ENCODE peak calls at places on chromosomes 11 and 22, in four cellular contexts. S, J, L and C are unnamed samples.

GRCh38 chr11:80144932-80145612 is 704.2 kb upstream of the TENM4 start:
- DNase-seq in S (no peak), J (no peak), L (no peak), C (no peak)

GRCh38 chr11:96263361-96263763 is 79.6 kb downstream of the MAML2 start:
- DNase-seq in S (no peak), J (peak; percentile 89), L (peak; percentile 89), C (no peak)

GRCh38 chr11:120432056-120433018 is 79.2 kb upstream of the GRIK4 start:
- DNase-seq in S (no peak), J (peak; percentile 100), L (peak; percentile 100), C (peak; percentile 12)

GRCh38 chr11:17024924-17025323 is 10.7 kb upstream of the PLEKHA7 start:
- DNase-seq in S (no peak), J (no peak), L (no peak), C (no peak)

GRCh38 chr11:106306942-106307341 is 229.5 kb downstream of the AASDHPPT start:
- DNase-seq in S (no peak), J (no peak), L (peak; percentile 44), C (no peak)

GRCh38 chr22:33385611-33386010 is 327.4 kb upstream of the SYN3 start:
- DNase-seq in S (no peak), J (no peak), L (no peak), C (no peak)

GRCh38 chr22:37752189-37753061 is 55.3 kb upstream of the GCAT start:
- DNase-seq in S (peak; percentile 95), J (peak; percentile 85), L (peak; percentile 98), C (peak; percentile 53)

GRCh38 chr11:47387944-47388696 is 9.8 kb upstream of the SPI1 start:
- DNase-seq in S (peak; percentile 29), J (no peak), L (no peak), C (no peak)

GRCh38 chr11:119432484-119433368 is 9.8 kb upstream of the THY1 start:
- DNase-seq in S (peak; percentile 55), J (peak; percentile 77), L (peak; percentile 68), C (no peak)

GRCh38 chr11:62925745-62926668 is 4.8 kb upstream of the CHRM1 start:
- DNase-seq in S (peak; percentile 42), J (no peak), L (no peak), C (no peak)

GRCh38 chr22:41525450-41526225 is 18.6 kb downstream of the POLR3H start:
- DNase-seq in S (peak; percentile 41), J (no peak), L (no peak), C (no peak)

GRCh38 chr22:41524283-41524682 is 20.0 kb downstream of the POLR3H start:
- DNase-seq in S (peak; percentile 90), J (peak; percentile 78), L (no peak), C (peak; percentile 23)

GRCh38 chr22:41523464-41524221 is 20.6 kb downstream of the POLR3H start:
- DNase-seq in S (peak; percentile 68), J (peak; percentile 89), L (no peak), C (peak; percentile 70)

GRCh38 chr22:41526226-41526531 is 18.1 kb downstream of the POLR3H start:
- DNase-seq in S (no peak), J (no peak), L (no peak), C (no peak)

DNA sequence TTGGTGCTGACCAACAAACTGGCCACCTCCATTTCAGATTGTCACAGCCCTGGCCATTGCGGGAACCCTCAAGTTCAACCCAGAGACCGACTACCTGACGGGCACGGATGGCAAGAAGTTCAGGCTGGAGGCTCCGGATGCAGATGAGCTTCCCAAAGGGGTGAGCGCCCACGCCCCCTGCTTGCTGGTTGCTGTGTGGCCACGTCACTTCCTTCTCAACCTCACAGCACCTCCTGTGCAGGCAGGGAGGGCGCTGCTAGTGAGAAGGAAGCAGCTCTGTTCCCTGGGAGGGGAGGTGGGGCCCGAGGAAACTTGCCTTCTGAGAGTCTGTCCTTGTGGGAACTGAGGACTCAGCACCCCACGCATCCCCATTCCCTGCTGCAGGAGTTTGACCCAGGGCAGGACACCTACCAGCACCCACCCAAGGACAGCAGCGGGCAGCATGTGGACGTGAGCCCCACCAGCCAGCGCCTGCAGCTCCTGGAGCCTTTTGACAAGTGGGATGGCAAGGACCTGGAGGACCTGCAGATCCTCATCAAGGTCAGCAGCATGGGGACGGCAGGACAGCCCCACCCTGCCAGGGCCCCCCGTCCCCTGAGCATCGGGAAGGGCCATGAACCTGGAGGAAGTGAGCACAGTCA is 19.3 kb downstream of the POLR3H start:
- DNase-seq in S (peak; percentile 70), J (no peak), L (no peak), C (peak; percentile 68)
- TF ChIP-seq CTCF in S (no peak), J (no peak), L (no peak), C (no peak)

GRCh38 chr11:99019676-99020075 is 1.1 kb upstream of the CNTN5 start:
- DNase-seq in S (no peak), J (no peak), L (no peak), C (no peak)
- H3K4me3 ChIP-seq in S (no peak overlapping the region), J (no peak overlapping the region), L (peak overlapping the region; percentile 59), C (peak overlapping the region; percentile 57)

DNA sequence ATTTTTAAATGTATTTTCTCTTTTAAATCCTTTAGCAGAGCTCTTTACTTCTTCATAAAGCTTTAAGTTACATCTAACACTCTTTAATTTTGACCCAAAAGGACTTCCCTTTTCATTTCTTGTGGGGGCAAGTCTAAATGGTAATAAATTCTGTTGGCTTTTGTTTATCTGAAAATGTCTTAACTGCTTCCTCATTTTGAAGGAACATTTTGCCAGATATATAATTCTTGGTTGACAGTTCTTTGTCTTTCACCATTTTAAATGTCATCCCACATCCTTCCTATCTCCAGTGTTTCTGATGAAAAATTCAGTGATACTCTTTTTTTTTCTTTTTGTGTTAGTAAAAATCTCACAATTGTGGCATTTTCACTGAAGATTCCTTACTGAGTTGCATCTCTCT is 44.7 kb upstream of the ZBTB44 start:
- DNase-seq in S (no peak), J (no peak), L (no peak), C (no peak)
- H3K9me3 ChIP-seq in S (no peaks in the 10 kb centered on the region), J (no peaks in the 10 kb centered on the region), L (peaks cover 14% of the 10 kb centered on the region), C (no peaks in the 10 kb centered on the region)

DNA sequence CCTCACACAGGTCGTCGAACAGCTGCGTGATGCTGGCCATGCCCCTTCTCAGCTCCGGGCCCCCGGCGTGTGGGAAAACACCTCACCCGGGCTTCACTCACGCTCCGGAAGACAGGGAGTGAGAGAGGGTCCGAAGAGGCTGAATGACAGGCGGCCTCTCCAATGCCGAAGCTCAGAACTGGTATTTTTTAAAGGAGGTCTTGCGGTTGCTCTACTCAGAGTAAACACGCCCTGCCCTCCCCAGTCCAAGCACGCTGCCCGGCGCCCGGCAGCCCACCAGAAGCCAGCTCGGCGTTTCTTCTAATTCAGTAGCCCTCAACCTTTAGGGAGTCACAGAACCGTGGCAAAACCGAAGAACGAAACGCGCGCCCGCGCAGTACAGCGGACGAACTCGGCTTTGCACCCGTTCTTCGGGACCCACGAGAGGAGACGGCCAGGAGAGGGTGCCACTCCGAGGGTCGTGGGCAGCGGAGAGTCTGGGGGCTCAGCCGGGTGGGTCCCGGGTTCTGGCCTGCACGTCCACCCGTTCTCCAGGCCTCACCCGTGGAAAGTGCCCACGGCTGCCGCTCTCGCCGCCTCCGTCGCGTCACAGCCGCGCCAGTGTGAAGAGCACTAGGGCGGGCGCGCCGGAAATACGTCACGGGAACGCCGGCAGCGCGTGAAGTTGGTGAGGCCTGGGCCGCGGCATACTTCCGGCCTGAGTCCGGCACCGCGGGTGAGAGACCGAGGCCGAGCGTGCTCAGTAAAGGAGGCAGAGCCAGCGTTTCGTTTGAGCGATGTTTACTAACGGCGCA is at the start of gene TUBGCP6:
- DNase-seq in S (peak; percentile 97), J (peak; percentile 91), L (peak; percentile 87), C (peak; percentile 98)
- TF ChIP-seq CTCF in S (no peak), J (no peak), L (no peak), C (no peak)

GRCh38 chr11:103344886-103345285 is 235.7 kb downstream of the DYNC2H1 start:
- DNase-seq in S (no peak), J (no peak), L (no peak), C (no peak)
- H3K4me3 ChIP-seq in S (no peak overlapping the region), J (no peak overlapping the region), L (no peak overlapping the region), C (no peak overlapping the region)

GRCh38 chr22:47390026-47390970 is 627.8 kb downstream of the TBC1D22A start:
- DNase-seq in S (peak; percentile 41), J (no peak), L (no peak), C (no peak)

GRCh38 chr22:47389201-47389600 is 626.8 kb downstream of the TBC1D22A start:
- DNase-seq in S (peak; percentile 17), J (no peak), L (no peak), C (no peak)

GRCh38 chr22:47388331-47388730 is 625.9 kb downstream of the TBC1D22A start:
- DNase-seq in S (peak; percentile 27), J (no peak), L (no peak), C (no peak)

GRCh38 chr22:47386812-47387510 is 624.5 kb downstream of the TBC1D22A start:
- DNase-seq in S (peak; percentile 23), J (no peak), L (no peak), C (no peak)

GRCh38 chr22:47388778-47389177 is 626.3 kb downstream of the TBC1D22A start:
- DNase-seq in S (peak; percentile 13), J (no peak), L (no peak), C (no peak)
- H3K9me3 ChIP-seq in S (no peaks in the 10 kb centered on the region), J (peaks cover 22% of the 10 kb centered on the region), L (no peaks in the 10 kb centered on the region), C (no peaks in the 10 kb centered on the region)

GRCh38 chr11:126575849-126576248 is 220.4 kb downstream of the ST3GAL4 start:
- DNase-seq in S (no peak), J (no peak), L (no peak), C (no peak)

GRCh38 chr11:126564588-126564987 is 209.1 kb downstream of the ST3GAL4 start:
- DNase-seq in S (no peak), J (no peak), L (no peak), C (no peak)

GRCh38 chr11:126567419-126567818 is 211.9 kb downstream of the ST3GAL4 start:
- DNase-seq in S (no peak), J (no peak), L (no peak), C (no peak)

GRCh38 chr11:126573325-126574076 is 218.0 kb downstream of the ST3GAL4 start:
- DNase-seq in S (no peak), J (no peak), L (no peak), C (no peak)

DNA sequence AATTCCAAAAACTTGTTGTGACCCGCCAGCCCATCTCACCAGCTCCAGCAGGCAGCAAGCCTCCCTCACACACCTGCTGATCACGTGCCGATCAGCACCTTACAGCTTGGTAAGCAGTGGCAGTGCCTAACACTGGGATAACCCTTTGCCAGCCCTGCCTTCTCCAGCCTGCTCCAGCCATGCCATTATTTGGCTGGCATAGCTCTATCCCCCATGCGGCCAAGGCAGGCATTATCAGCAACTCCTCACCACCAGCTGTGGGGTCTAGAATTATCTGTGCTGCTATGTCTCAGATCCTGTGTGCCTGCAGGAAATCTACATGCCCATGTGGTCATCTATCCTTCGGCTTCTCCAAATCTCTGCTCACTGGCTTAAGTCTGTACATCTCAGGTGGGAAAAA is 215.0 kb downstream of the ST3GAL4 start:
- DNase-seq in S (no peak), J (no peak), L (peak; percentile 11), C (no peak)
- TF ChIP-seq CTCF in S (no peak), J (no peak), L (peak; percentile 30), C (no peak)

GRCh38 chr11:44268807-44269080 is 41.2 kb downstream of the ALX4 start:
- DNase-seq in S (no peak), J (no peak), L (no peak), C (no peak)

GRCh38 chr11:44268073-44268806 is 41.7 kb downstream of the ALX4 start:
- DNase-seq in S (no peak), J (no peak), L (no peak), C (no peak)

GRCh38 chr11:44271286-44271685 is 38.7 kb downstream of the ALX4 start:
- DNase-seq in S (no peak), J (no peak), L (no peak), C (no peak)

GRCh38 chr11:44270403-44271192 is 39.3 kb downstream of the ALX4 start:
- DNase-seq in S (no peak), J (no peak), L (no peak), C (no peak)

GRCh38 chr11:44269369-44270351 is 40.3 kb downstream of the ALX4 start:
- DNase-seq in S (peak; percentile 67), J (peak; percentile 60), L (no peak), C (no peak)
- H3K4me3 ChIP-seq in S (no peak overlapping the region), J (no peak overlapping the region), L (no peak overlapping the region), C (no peak overlapping the region)

GRCh38 chr11:58742981-58743880 is 11.5 kb upstream of the GLYAT start:
- DNase-seq in S (no peak), J (no peak), L (no peak), C (no peak)
- H3K9me3 ChIP-seq in S (peaks cover 7% of the 10 kb centered on the region), J (no peaks in the 10 kb centered on the region), L (peaks cover 9% of the 10 kb centered on the region), C (peaks cover 4% of the 10 kb centered on the region)